ENCODE peak calls at places on chromosomes 12 and 14, in five cellular contexts. J, V, S, N and W are unnamed samples.

GRCh38 chr12:121050725-121051124 is 11.7 kb upstream of the OASL start:
- DNase-seq in N (no peak), V (no peak), J (peak), S (no peak), W (peak)

GRCh38 chr12:47730341-47730744 is 5.1 kb upstream of the ENDOU start:
- DNase-seq in S (peak), V (no peak), J (peak), N (no peak), W (peak)

GRCh38 chr14:33691907-33692306 is 259.0 kb downstream of the EGLN3 start:
- DNase-seq in V (no peak), S (no peak), N (no peak), J (no peak), W (no peak)

GRCh38 chr14:67815573-67816235 is 686 bp downstream of the ZFYVE26 start:
- DNase-seq in S (peak), V (no peak), J (peak), N (no peak), W (peak)

GRCh38 chr12:62854024-62854423 is 80.9 kb downstream of the PPM1H start:
- DNase-seq in V (no peak), J (no peak), N (no peak), S (no peak), W (no peak)

GRCh38 chr14:68637106-68638021 is 155.5 kb downstream of the ZFP36L1 start:
- DNase-seq in N (peak), S (peak), J (peak), V (peak), W (peak)

GRCh38 chr12:125503128-125503527 is 437.9 kb downstream of the AACS start:
- DNase-seq in J (no peak), V (no peak), N (no peak), S (no peak), W (no peak)

GRCh38 chr12:99957866-99958466 is 26.8 kb downstream of the ANKS1B start:
- DNase-seq in V (no peak), S (no peak), J (no peak), N (no peak), W (peak)

GRCh38 chr14:22837750-22838538 is 1.6 kb downstream of the MMP14 start:
- DNase-seq in V (peak), N (no peak), J (peak), S (peak), W (peak)

GRCh38 chr12:47725893-47726292 is 603 bp upstream of the ENDOU start:
- DNase-seq in N (no peak), S (no peak), J (peak), V (no peak), W (peak)

GRCh38 chr12:112386726-112387125 is 4.5 kb upstream of the HECTD4 start:
- DNase-seq in J (peak), N (no peak), S (no peak), V (no peak), W (peak)

GRCh38 chr14:99574099-99574880 is 29.7 kb downstream of the CCDC85C start:
- DNase-seq in J (peak), N (no peak), S (peak), V (peak), W (no peak)

GRCh38 chr14:53399057-53399456 is 245.9 kb upstream of the DDHD1 start:
- DNase-seq in J (peak), V (no peak), N (no peak), S (no peak), W (peak)

GRCh38 chr14:54147285-54147684 is 190.7 kb upstream of the BMP4 start:
- DNase-seq in N (no peak), V (no peak), S (peak), J (peak), W (peak)

GRCh38 chr14:51597511-51597920 is 54.2 kb upstream of the FRMD6 start:
- DNase-seq in V (no peak), N (no peak), J (peak), S (no peak), W (peak)

GRCh38 chr14:34462132-34462893 is at the start of gene SPTSSA:
- DNase-seq in V (peak), N (peak), J (peak), S (peak), W (peak)

GRCh38 chr12:12210983-12211382 is 55.9 kb downstream of the LRP6 start:
- DNase-seq in J (no peak), S (no peak), V (no peak), N (no peak), W (no peak)

GRCh38 chr12:76611533-76611932 is 52.0 kb upstream of the OSBPL8 start:
- DNase-seq in N (no peak), V (no peak), J (peak), S (no peak), W (peak)

GRCh38 chr14:64202731-64203130 is 91.4 kb downstream of the ESR2 start:
- DNase-seq in N (no peak), V (no peak), S (no peak), J (no peak), W (no peak)

GRCh38 chr14:90630407-90630806 is 185.8 kb downstream of the TTC7B start:
- DNase-seq in V (no peak), J (no peak), N (no peak), S (no peak), W (no peak)
- H3K4me3 ChIP-seq in V (no peak), J (no peak), N (no peak), S (no peak), W (no peak)

DNA sequence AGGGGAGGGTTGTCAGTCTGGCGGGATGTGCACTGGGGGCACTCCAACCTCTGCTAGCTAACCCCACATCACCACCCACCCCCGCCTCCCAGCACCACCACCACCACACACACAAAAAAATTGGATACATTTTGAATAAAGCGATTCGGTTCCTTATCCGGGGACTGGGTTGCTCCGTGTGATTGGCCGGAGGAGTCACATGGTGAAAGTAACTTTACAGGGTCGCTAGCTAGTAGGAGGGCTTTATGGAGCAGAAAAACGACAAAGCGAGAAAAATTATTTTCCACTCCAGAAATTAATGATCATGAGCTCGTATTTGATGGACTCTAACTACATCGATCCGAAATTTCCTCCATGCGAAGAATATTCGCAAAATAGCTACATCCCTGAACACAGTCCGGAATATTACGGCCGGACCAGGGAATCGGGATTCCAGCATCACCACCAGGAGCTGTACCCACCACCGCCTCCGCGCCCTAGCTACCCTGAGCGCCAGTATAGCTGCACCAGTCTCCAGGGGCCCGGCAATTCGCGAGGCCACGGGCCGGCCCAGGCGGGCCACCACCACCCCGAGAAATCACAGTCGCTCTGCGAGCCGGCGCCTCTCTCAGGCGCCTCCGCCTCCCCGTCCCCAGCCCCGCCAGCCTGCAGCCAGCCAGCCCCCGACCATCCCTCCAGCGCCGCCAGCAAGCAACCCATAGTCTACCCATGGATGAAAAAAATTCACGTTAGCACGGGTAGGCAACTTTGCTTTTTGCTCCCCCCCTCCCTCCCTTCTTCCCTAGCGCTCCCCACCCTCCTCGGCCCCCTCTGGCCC is at the start of gene HOXC4:
- DNase-seq in J (peak), V (no peak), N (peak), S (no peak), W (peak)
- TF ChIP-seq CTCF in J (no peak), V (no peak), N (no peak), S (no peak), W (no peak)

GRCh38 chr14:74599946-74600345 is 12.1 kb downstream of the LTBP2 start:
- DNase-seq in S (peak), N (no peak), J (no peak), V (no peak), W (no peak)
- H3K4me3 ChIP-seq in S (no peak), N (no peak), J (no peak), V (no peak), W (no peak)

DNA sequence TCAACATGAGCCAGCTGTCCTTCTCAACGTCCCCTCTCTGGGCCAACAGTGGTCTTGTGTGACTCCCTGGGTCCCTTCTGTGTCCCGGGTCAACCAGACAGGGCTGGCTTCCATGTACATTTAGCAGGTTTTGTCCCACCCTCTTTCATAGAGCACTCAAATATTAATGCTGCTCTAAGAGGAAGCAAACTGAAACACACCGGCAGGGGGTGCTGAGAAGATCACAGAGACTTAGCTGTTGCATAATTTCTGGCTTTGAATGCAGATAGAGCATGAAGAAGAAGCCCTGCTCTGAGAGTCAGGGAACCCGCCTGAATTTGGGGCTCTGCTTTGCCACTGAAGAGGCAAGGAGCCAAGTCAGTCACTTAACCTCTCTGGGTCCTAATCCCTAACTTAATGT is 138.7 kb downstream of the ESRRB start:
- DNase-seq in S (peak), N (no peak), V (no peak), J (peak), W (peak)
- TF ChIP-seq CTCF in S (no peak), N (no peak), V (no peak), J (peak), W (no peak)

DNA sequence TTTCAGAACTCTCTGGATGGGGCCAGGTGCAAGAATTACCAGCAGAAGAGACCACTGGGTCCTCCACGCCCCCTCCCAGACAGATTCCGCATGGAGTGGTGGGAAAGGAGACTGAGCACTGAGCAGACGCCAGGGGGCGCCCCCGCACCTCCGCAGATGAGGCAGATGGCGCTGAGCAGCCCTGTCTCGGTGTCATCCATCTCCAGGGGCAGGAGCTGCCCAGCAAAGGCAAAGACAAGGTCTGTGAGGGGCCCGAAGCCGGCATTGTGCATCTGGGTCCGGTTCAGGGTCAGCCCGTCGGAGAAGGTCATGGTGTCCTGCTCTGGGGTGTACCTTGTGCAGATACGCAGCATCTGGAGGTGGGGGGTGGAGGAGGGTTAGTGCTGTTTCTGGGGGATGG is 6.3 kb upstream of the ITGB7 start:
- DNase-seq in N (peak), V (peak), J (peak), S (peak), W (peak)
- H3K4me3 ChIP-seq in N (no peak), V (no peak), J (no peak), S (no peak), W (no peak)

DNA sequence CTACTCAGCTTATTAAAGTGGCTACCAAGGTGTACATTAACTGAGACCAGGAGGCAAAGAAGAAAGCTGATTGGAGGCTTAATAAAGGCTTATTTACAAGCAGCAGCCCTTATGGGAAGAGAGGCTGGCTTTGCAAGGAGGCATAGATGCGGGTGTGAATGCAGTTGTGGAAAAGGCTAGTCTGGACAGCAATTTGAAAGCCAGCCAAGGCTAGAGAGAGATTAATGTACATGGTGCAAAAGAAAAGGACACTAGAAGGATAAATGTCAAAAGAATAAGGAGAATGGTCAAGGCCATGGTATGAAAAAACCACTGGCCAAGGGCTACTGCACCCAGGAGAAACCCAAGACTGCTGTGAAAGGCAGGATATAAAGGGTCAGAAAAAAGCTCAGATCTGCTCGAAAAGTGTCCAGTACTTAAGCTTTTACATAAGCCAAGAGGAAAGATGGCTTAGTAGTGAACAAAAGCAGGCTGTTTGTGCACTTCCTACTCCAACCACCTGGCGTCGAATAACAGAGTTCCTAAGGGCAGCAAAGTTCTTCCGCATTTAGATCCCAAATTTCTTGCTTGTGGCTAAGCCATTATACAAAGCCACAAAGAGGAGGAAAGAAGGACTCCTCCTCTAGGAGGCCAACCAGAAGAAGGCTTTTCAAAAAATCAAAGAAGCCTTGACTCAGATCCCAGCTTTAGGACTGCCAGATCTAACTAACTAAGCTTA is 24.0 kb downstream of the KLRK1 start:
- DNase-seq in V (no peak), J (peak), S (no peak), N (no peak), W (no peak)
- TF ChIP-seq CTCF in V (peak), J (peak), S (no peak), N (no peak), W (no peak)

GRCh38 chr12:123763093-123763492 is 992 bp downstream of the DNAH10 start:
- DNase-seq in N (no peak), J (no peak), V (peak), S (peak), W (no peak)
- H3K4me3 ChIP-seq in N (no peak), J (no peak), V (peak), S (no peak), W (no peak)